ENCODE peak calls at places on chromosomes 3 and 15, in seven cellular contexts. P is stomach, Y is mesendoderm, J is lower lobe of right lung, A is cardiac fibroblast, H is activated T-cell treated with anti-CD3 and anti-CD28 coated beads for 4 hours, T is MM.1S. K is an unnamed sample.

GRCh38 chr3:55283441-55283925 is 203.6 kb downstream of the WNT5A start:
- DNase-seq in P (no peak), Y (peak; percentile 95), J (no peak), A (no peak), H (no peak), T (no peak), K (no peak)

GRCh38 chr3:143716731-143717130 is 131.5 kb downstream of the SLC9A9 start:
- DNase-seq in P (no peak), Y (no peak), J (no peak), A (no peak), H (no peak), T (no peak), K (no peak)

GRCh38 chr15:90184786-90185704 is 16.1 kb upstream of the SEMA4B start:
- DNase-seq in P (peak; percentile 74), Y (peak; percentile 56), J (peak; percentile 84), A (peak; percentile 47), H (peak; percentile 28), T (peak; percentile 88), K (peak; percentile 73)

GRCh38 chr3:13261908-13262307 is 158.2 kb downstream of the NUP210 start:
- DNase-seq in P (no peak), Y (no peak), J (no peak), A (no peak), H (no peak), T (no peak), K (no peak)

GRCh38 chr3:125055165-125055912 is 458 bp downstream of the HEG1 start:
- DNase-seq in P (no peak), Y (no peak), J (no peak), A (peak; percentile 22), H (no peak), T (no peak), K (peak; percentile 36)

GRCh38 chr15:57591822-57592367 is at the start of gene MYZAP:
- DNase-seq in P (peak; percentile 83), Y (peak; percentile 18), J (peak; percentile 75), A (peak; percentile 24), H (peak; percentile 29), T (no peak), K (no peak)

GRCh38 chr15:49627407-49627877 is 6.6 kb downstream of the DTWD1 start:
- DNase-seq in P (no peak), Y (no peak), J (no peak), A (peak; percentile 62), H (no peak), T (no peak), K (no peak)

GRCh38 chr15:51335087-51335486 is 3.3 kb downstream of the CYP19A1 start:
- DNase-seq in P (no peak), Y (no peak), J (no peak), A (no peak), H (no peak), T (no peak), K (no peak)

GRCh38 chr3:155326901-155327300 is 33.4 kb upstream of the STRIT1 start:
- DNase-seq in P (no peak), Y (no peak), J (no peak), A (no peak), H (no peak), T (no peak), K (no peak)

GRCh38 chr3:186525369-186526255 is 18.6 kb downstream of the CRYGS start:
- DNase-seq in P (no peak), Y (no peak), J (no peak), A (no peak), H (no peak), T (no peak), K (peak; percentile 48)

GRCh38 chr3:23740517-23741402 is 65.0 kb upstream of the UBE2E1 start:
- DNase-seq in P (peak; percentile 55), Y (peak; percentile 69), J (peak; percentile 59), A (peak; percentile 43), H (peak; percentile 18), T (peak; percentile 65), K (peak; percentile 51)

GRCh38 chr3:45414823-45415222 is 26.4 kb downstream of the LARS2 start:
- DNase-seq in P (no peak), Y (no peak), J (no peak), A (no peak), H (no peak), T (peak; percentile 81), K (no peak)

GRCh38 chr15:84631706-84632272 is 22.3 kb downstream of the WDR73 start:
- DNase-seq in P (no peak), Y (no peak), J (no peak), A (peak; percentile 32), H (no peak), T (no peak), K (peak; percentile 28)

GRCh38 chr3:121834079-121834730 is 655 bp downstream of the IQCB1 start:
- DNase-seq in P (no peak), Y (no peak), J (no peak), A (peak; percentile 6), H (no peak), T (peak; percentile 12), K (peak; percentile 37)

GRCh38 chr3:95418251-95418650 is 1355.4 kb downstream of the NSUN3 start:
- DNase-seq in P (no peak), Y (no peak), J (no peak), A (no peak), H (no peak), T (no peak), K (no peak)

GRCh38 chr15:68503791-68504720 is 72.1 kb upstream of the ITGA11 start:
- DNase-seq in P (no peak), Y (no peak), J (no peak), A (peak; percentile 51), H (no peak), T (no peak), K (no peak)

GRCh38 chr15:101049856-101050646 is 130.9 kb downstream of the LRRK1 start:
- DNase-seq in P (peak; percentile 22), Y (no peak), J (no peak), A (no peak), H (no peak), T (no peak), K (no peak)

GRCh38 chr3:131110087-131110486 is 83.4 kb downstream of the NEK11 start:
- DNase-seq in P (no peak), Y (peak; percentile 3), J (no peak), A (peak; percentile 71), H (no peak), T (no peak), K (no peak)

GRCh38 chr15:69755571-69756310 is 303.1 kb downstream of the RPLP1 start:
- DNase-seq in P (no peak), Y (no peak), J (no peak), A (no peak), H (peak; percentile 71), T (peak; percentile 91), K (peak; percentile 62)

GRCh38 chr15:68795298-68795848 is 25.3 kb downstream of the ANP32A start:
- DNase-seq in P (peak; percentile 91), Y (peak; percentile 97), J (peak; percentile 93), A (peak; percentile 79), H (peak; percentile 22), T (peak; percentile 68), K (peak; percentile 49)

GRCh38 chr3:117853923-117854322 is 1144.3 kb downstream of the TUSC7 start:
- DNase-seq in P (no peak), Y (peak; percentile 2), J (no peak), A (peak; percentile 11), H (no peak), T (no peak), K (no peak)

GRCh38 chr15:50543556-50543955 is 2.9 kb downstream of the USP50 start:
- DNase-seq in P (no peak), Y (no peak), J (no peak), A (no peak), H (no peak), T (no peak), K (no peak)

GRCh38 chr15:57060799-57061198 is 142.4 kb downstream of the TCF12 start:
- DNase-seq in P (no peak), Y (no peak), J (no peak), A (peak; percentile 38), H (no peak), T (no peak), K (no peak)

GRCh38 chr15:83904107-83904720 is 250.3 kb downstream of the ADAMTSL3 start:
- DNase-seq in P (no peak), Y (no peak), J (no peak), A (peak; percentile 70), H (no peak), T (no peak), K (no peak)

GRCh38 chr15:82664021-82664420 is 16.9 kb upstream of the CPEB1 start:
- DNase-seq in P (peak; percentile 5), Y (no peak), J (no peak), A (no peak), H (no peak), T (no peak), K (no peak)

GRCh38 chr3:65202395-65202794 is 514.6 kb upstream of the ADAMTS9 start:
- DNase-seq in P (no peak), Y (no peak), J (no peak), A (no peak), H (no peak), T (no peak), K (no peak)